ENCODE peak calls at places on chromosome 21, in eight cellular contexts. One of them, this sample, is unnamed. For H3K36me3, the result is how much of the 10 kb centered on the place peaks cover.

GRCh38 chr21:23936224-23936623 is 1671.1 kb downstream of the MRPL39 start:
- DNase-seq in esophagus muscularis mucosa: no peak
- DNase-seq in tibial nerve: peak
- DNase-seq in IMR-90: peak
- DNase-seq in uterus: no peak
- DNase-seq in right lobe of liver: no peak
- DNase-seq in body of pancreas: no peak
- DNase-seq in heart left ventricle: no peak
- DNase-seq in this sample: no peak

GRCh38 chr21:44301961-44302406 is 2.1 kb downstream of the PFKL start:
- DNase-seq in esophagus muscularis mucosa: no peak
- DNase-seq in tibial nerve: no peak
- DNase-seq in IMR-90: no peak
- DNase-seq in uterus: no peak
- DNase-seq in right lobe of liver: no peak
- DNase-seq in body of pancreas: no peak
- DNase-seq in heart left ventricle: no peak
- DNase-seq in this sample: peak

GRCh38 chr21:14121719-14122118 is 89.0 kb downstream of the LIPI start:
- DNase-seq in esophagus muscularis mucosa: no peak
- DNase-seq in tibial nerve: no peak
- DNase-seq in IMR-90: no peak
- DNase-seq in uterus: no peak
- DNase-seq in right lobe of liver: no peak
- DNase-seq in body of pancreas: no peak
- DNase-seq in heart left ventricle: no peak
- DNase-seq in this sample: no peak

GRCh38 chr21:15036189-15036588 is 28.6 kb downstream of the NRIP1 start:
- DNase-seq in esophagus muscularis mucosa: no peak
- DNase-seq in tibial nerve: no peak
- DNase-seq in IMR-90: no peak
- DNase-seq in uterus: no peak
- DNase-seq in right lobe of liver: no peak
- DNase-seq in body of pancreas: no peak
- DNase-seq in heart left ventricle: no peak
- DNase-seq in this sample: no peak

GRCh38 chr21:45335761-45336534 is 48.3 kb upstream of the POFUT2 start:
- DNase-seq in esophagus muscularis mucosa: no peak
- DNase-seq in tibial nerve: no peak
- DNase-seq in IMR-90: no peak
- DNase-seq in uterus: no peak
- DNase-seq in right lobe of liver: no peak
- DNase-seq in body of pancreas: peak
- DNase-seq in heart left ventricle: no peak
- DNase-seq in this sample: no peak

GRCh38 chr21:32364387-32364786 is 28.4 kb downstream of the URB1 start:
- DNase-seq in esophagus muscularis mucosa: no peak
- DNase-seq in tibial nerve: peak
- DNase-seq in IMR-90: no peak
- DNase-seq in uterus: no peak
- DNase-seq in right lobe of liver: no peak
- DNase-seq in body of pancreas: no peak
- DNase-seq in heart left ventricle: peak
- DNase-seq in this sample: peak

GRCh38 chr21:44697811-44698734 is 1.1 kb downstream of the KRTAP10-12 start:
- DNase-seq in esophagus muscularis mucosa: peak
- DNase-seq in tibial nerve: no peak
- DNase-seq in IMR-90: no peak
- DNase-seq in uterus: no peak
- DNase-seq in right lobe of liver: no peak
- DNase-seq in body of pancreas: no peak
- DNase-seq in heart left ventricle: no peak
- DNase-seq in this sample: no peak

GRCh38 chr21:46498335-46499050 is 39.8 kb downstream of the DIP2A start:
- DNase-seq in esophagus muscularis mucosa: no peak
- DNase-seq in tibial nerve: no peak
- DNase-seq in IMR-90: peak
- DNase-seq in uterus: no peak
- DNase-seq in right lobe of liver: no peak
- DNase-seq in body of pancreas: no peak
- DNase-seq in heart left ventricle: no peak
- DNase-seq in this sample: no peak

GRCh38 chr21:45401916-45402900 is 2.8 kb upstream of the COL18A1 start:
- DNase-seq in esophagus muscularis mucosa: no peak
- DNase-seq in tibial nerve: no peak
- DNase-seq in IMR-90: no peak
- DNase-seq in uterus: peak
- DNase-seq in right lobe of liver: peak
- DNase-seq in body of pancreas: peak
- DNase-seq in heart left ventricle: no peak
- DNase-seq in this sample: no peak

GRCh38 chr21:41322496-41323382 is 6.1 kb downstream of the FAM3B start:
- DNase-seq in esophagus muscularis mucosa: no peak
- DNase-seq in tibial nerve: no peak
- DNase-seq in IMR-90: no peak
- DNase-seq in uterus: no peak
- DNase-seq in right lobe of liver: no peak
- DNase-seq in body of pancreas: peak
- DNase-seq in heart left ventricle: no peak
- DNase-seq in this sample: no peak
- TF ChIP-seq POLR2A in esophagus muscularis mucosa: no peak
- TF ChIP-seq POLR2A in tibial nerve: no peak
- TF ChIP-seq POLR2A in IMR-90: no peak
- TF ChIP-seq POLR2A in uterus: no peak
- TF ChIP-seq POLR2A in right lobe of liver: no peak
- TF ChIP-seq POLR2A in body of pancreas: peak
- TF ChIP-seq POLR2A in heart left ventricle: no peak
- TF ChIP-seq POLR2A in this sample: no peak

GRCh38 chr21:35024071-35024420 is 25.1 kb downstream of the RUNX1 start:
- DNase-seq in esophagus muscularis mucosa: no peak
- DNase-seq in tibial nerve: no peak
- DNase-seq in IMR-90: no peak
- DNase-seq in uterus: no peak
- DNase-seq in right lobe of liver: no peak
- DNase-seq in body of pancreas: no peak
- DNase-seq in heart left ventricle: no peak
- DNase-seq in this sample: no peak

GRCh38 chr21:35026153-35026499 is 23.0 kb downstream of the RUNX1 start:
- DNase-seq in esophagus muscularis mucosa: no peak
- DNase-seq in tibial nerve: no peak
- DNase-seq in IMR-90: no peak
- DNase-seq in uterus: no peak
- DNase-seq in right lobe of liver: no peak
- DNase-seq in body of pancreas: no peak
- DNase-seq in heart left ventricle: no peak
- DNase-seq in this sample: no peak

GRCh38 chr21:35025206-35026152 is 23.6 kb downstream of the RUNX1 start:
- DNase-seq in esophagus muscularis mucosa: no peak
- DNase-seq in tibial nerve: no peak
- DNase-seq in IMR-90: no peak
- DNase-seq in uterus: no peak
- DNase-seq in right lobe of liver: no peak
- DNase-seq in body of pancreas: no peak
- DNase-seq in heart left ventricle: no peak
- DNase-seq in this sample: no peak

GRCh38 chr21:35023396-35024070 is 25.6 kb downstream of the RUNX1 start:
- DNase-seq in esophagus muscularis mucosa: no peak
- DNase-seq in tibial nerve: no peak
- DNase-seq in IMR-90: no peak
- DNase-seq in uterus: no peak
- DNase-seq in right lobe of liver: no peak
- DNase-seq in body of pancreas: no peak
- DNase-seq in heart left ventricle: no peak
- DNase-seq in this sample: no peak

GRCh38 chr21:35024475-35024874 is 24.6 kb downstream of the RUNX1 start:
- DNase-seq in esophagus muscularis mucosa: no peak
- DNase-seq in tibial nerve: no peak
- DNase-seq in IMR-90: no peak
- DNase-seq in uterus: no peak
- DNase-seq in right lobe of liver: no peak
- DNase-seq in body of pancreas: no peak
- DNase-seq in heart left ventricle: no peak
- DNase-seq in this sample: no peak
- H3K36me3 ChIP-seq in esophagus muscularis mucosa: under half
- H3K36me3 ChIP-seq in tibial nerve: under half
- H3K36me3 ChIP-seq in IMR-90: under half
- H3K36me3 ChIP-seq in uterus: under half
- H3K36me3 ChIP-seq in right lobe of liver: under half
- H3K36me3 ChIP-seq in body of pancreas: under half
- H3K36me3 ChIP-seq in heart left ventricle: under half
- H3K36me3 ChIP-seq in this sample: under half

DNA sequence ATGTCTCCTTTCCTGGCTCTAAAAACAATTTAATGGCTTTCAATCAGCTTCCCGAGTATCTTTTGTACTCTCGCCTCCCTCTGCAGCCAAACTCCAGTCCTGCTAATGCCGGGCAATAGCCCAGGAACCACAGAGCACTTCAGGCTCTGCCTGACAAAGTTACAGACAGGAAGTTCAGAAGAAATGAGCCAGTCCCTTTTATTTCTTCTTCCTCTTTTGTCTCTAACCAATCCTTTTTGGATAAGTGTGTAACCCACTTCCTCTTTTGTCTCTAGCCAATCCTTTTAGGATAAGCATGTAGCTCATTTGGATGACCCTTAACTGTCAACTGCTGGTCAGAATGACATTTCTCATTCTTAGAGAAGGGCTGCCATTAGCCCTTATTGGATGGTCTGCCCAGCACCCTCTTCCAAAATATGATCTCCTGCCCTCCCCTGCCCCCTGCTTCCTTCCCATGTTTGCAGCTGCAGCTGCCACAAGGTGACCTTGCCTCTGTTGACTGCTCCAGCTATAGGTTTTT is 6.4 kb upstream of the DOP1B start:
- DNase-seq in esophagus muscularis mucosa: no peak
- DNase-seq in tibial nerve: peak
- DNase-seq in IMR-90: peak
- DNase-seq in uterus: peak
- DNase-seq in right lobe of liver: no peak
- DNase-seq in body of pancreas: no peak
- DNase-seq in heart left ventricle: peak
- DNase-seq in this sample: no peak
- H3K4me3 ChIP-seq in esophagus muscularis mucosa: no peak
- H3K4me3 ChIP-seq in tibial nerve: no peak
- H3K4me3 ChIP-seq in IMR-90: no peak
- H3K4me3 ChIP-seq in uterus: no peak
- H3K4me3 ChIP-seq in right lobe of liver: no peak
- H3K4me3 ChIP-seq in body of pancreas: no peak
- H3K4me3 ChIP-seq in heart left ventricle: no peak
- H3K4me3 ChIP-seq in this sample: no peak

GRCh38 chr21:33364830-33365229 is 38.4 kb upstream of the IFNGR2 start:
- DNase-seq in esophagus muscularis mucosa: no peak
- DNase-seq in tibial nerve: no peak
- DNase-seq in IMR-90: no peak
- DNase-seq in uterus: no peak
- DNase-seq in right lobe of liver: no peak
- DNase-seq in body of pancreas: no peak
- DNase-seq in heart left ventricle: no peak
- DNase-seq in this sample: no peak

GRCh38 chr21:33368124-33368523 is 35.1 kb upstream of the IFNGR2 start:
- DNase-seq in esophagus muscularis mucosa: no peak
- DNase-seq in tibial nerve: no peak
- DNase-seq in IMR-90: no peak
- DNase-seq in uterus: no peak
- DNase-seq in right lobe of liver: no peak
- DNase-seq in body of pancreas: no peak
- DNase-seq in heart left ventricle: no peak
- DNase-seq in this sample: no peak

GRCh38 chr21:33369586-33369985 is 33.6 kb upstream of the IFNGR2 start:
- DNase-seq in esophagus muscularis mucosa: no peak
- DNase-seq in tibial nerve: no peak
- DNase-seq in IMR-90: no peak
- DNase-seq in uterus: no peak
- DNase-seq in right lobe of liver: no peak
- DNase-seq in body of pancreas: no peak
- DNase-seq in heart left ventricle: no peak
- DNase-seq in this sample: no peak

GRCh38 chr21:33368576-33368975 is 34.6 kb upstream of the IFNGR2 start:
- DNase-seq in esophagus muscularis mucosa: no peak
- DNase-seq in tibial nerve: no peak
- DNase-seq in IMR-90: no peak
- DNase-seq in uterus: no peak
- DNase-seq in right lobe of liver: no peak
- DNase-seq in body of pancreas: no peak
- DNase-seq in heart left ventricle: no peak
- DNase-seq in this sample: no peak

GRCh38 chr21:33367309-33367973 is 35.8 kb upstream of the IFNGR2 start:
- DNase-seq in esophagus muscularis mucosa: no peak
- DNase-seq in tibial nerve: no peak
- DNase-seq in IMR-90: no peak
- DNase-seq in uterus: no peak
- DNase-seq in right lobe of liver: no peak
- DNase-seq in body of pancreas: no peak
- DNase-seq in heart left ventricle: no peak
- DNase-seq in this sample: no peak
- TF ChIP-seq POLR2A in esophagus muscularis mucosa: no peak
- TF ChIP-seq POLR2A in tibial nerve: no peak
- TF ChIP-seq POLR2A in IMR-90: no peak
- TF ChIP-seq POLR2A in uterus: no peak
- TF ChIP-seq POLR2A in right lobe of liver: no peak
- TF ChIP-seq POLR2A in body of pancreas: no peak
- TF ChIP-seq POLR2A in heart left ventricle: no peak
- TF ChIP-seq POLR2A in this sample: no peak

DNA sequence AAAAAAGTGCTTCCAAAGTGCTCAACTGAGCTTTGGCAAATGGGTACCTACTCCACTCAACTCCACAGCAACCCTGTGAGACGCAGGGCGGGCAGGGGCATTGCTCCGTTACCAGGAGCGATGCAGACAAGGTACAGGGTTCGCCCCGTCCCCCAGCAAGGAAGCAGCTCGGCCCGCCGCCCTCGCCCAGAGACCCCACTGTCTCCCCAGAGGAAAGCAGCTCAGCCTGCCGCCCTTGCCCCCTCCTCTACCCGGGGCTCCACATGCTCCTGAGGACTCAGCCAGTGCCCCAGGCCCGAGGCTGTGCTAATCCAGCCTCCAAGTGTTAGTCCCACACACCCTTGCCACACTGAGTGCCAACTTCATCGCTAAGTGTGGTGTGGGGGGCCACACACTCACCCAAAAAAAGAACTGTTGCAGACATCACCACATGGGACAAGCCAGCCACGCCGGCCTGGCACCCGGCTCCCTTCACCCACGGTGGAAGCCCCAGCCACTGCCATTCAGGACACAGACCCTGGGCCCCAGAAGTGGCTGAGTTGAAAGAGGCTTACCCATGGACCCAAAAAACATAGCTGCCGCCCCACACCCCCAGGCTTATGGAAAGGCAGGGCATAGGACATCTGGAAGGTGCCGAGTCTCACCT is 26.3 kb downstream of the WDR4 start:
- DNase-seq in esophagus muscularis mucosa: no peak
- DNase-seq in tibial nerve: no peak
- DNase-seq in IMR-90: no peak
- DNase-seq in uterus: no peak
- DNase-seq in right lobe of liver: no peak
- DNase-seq in body of pancreas: no peak
- DNase-seq in heart left ventricle: no peak
- DNase-seq in this sample: no peak
- H3K36me3 ChIP-seq in esophagus muscularis mucosa: half or more
- H3K36me3 ChIP-seq in tibial nerve: half or more
- H3K36me3 ChIP-seq in IMR-90: half or more
- H3K36me3 ChIP-seq in uterus: under half
- H3K36me3 ChIP-seq in right lobe of liver: under half
- H3K36me3 ChIP-seq in body of pancreas: under half
- H3K36me3 ChIP-seq in heart left ventricle: half or more
- H3K36me3 ChIP-seq in this sample: half or more

GRCh38 chr21:29613021-29613420 is 314.3 kb downstream of the BACH1 start:
- DNase-seq in esophagus muscularis mucosa: no peak
- DNase-seq in tibial nerve: no peak
- DNase-seq in IMR-90: peak
- DNase-seq in uterus: no peak
- DNase-seq in right lobe of liver: no peak
- DNase-seq in body of pancreas: no peak
- DNase-seq in heart left ventricle: no peak
- DNase-seq in this sample: no peak
- H3K4me3 ChIP-seq in esophagus muscularis mucosa: no peak
- H3K4me3 ChIP-seq in tibial nerve: no peak
- H3K4me3 ChIP-seq in IMR-90: no peak
- H3K4me3 ChIP-seq in uterus: no peak
- H3K4me3 ChIP-seq in right lobe of liver: no peak
- H3K4me3 ChIP-seq in body of pancreas: no peak
- H3K4me3 ChIP-seq in heart left ventricle: no peak
- H3K4me3 ChIP-seq in this sample: no peak

This sample was measured in stomach.